ENCODE peak calls at places on chromosomes 3 and 15, in seven cellular contexts. P is K562, Q is HCT116, D is GM12878, N is SK-N-SH, X is H1, O is HepG2. F is an unnamed sample.

GRCh38 chr15:77753238-77753873 is 120.6 kb upstream of the LINGO1 start:
- DNase-seq in P (peak; percentile 57), Q (no peak), D (no peak), N (no peak), X (no peak), O (peak; percentile 4), F (peak; percentile 70)

GRCh38 chr15:69474291-69474690 is 21.7 kb downstream of the RPLP1 start:
- DNase-seq in P (no peak), Q (no peak), D (no peak), N (no peak), X (no peak), O (no peak), F (no peak)

GRCh38 chr15:61997786-61998185 is 62.5 kb downstream of the VPS13C start:
- DNase-seq in P (no peak), Q (no peak), D (no peak), N (no peak), X (no peak), O (no peak), F (peak; percentile 2)

GRCh38 chr3:128343287-128344045 is 123.2 kb downstream of the DNAJB8 start:
- DNase-seq in P (peak; percentile 80), Q (no peak), D (no peak), N (peak; percentile 63), X (no peak), O (peak; percentile 90), F (no peak)

GRCh38 chr3:10835406-10835805 is 19.4 kb downstream of the SLC6A11 start:
- DNase-seq in P (no peak), Q (no peak), D (no peak), N (no peak), X (no peak), O (peak; percentile 7), F (no peak)

GRCh38 chr15:32974691-32975090 is 219.8 kb downstream of the FMN1 start:
- DNase-seq in P (no peak), Q (no peak), D (no peak), N (no peak), X (no peak), O (no peak), F (no peak)

GRCh38 chr3:186694288-186695032 is 22.7 kb upstream of the KNG1 start:
- DNase-seq in P (no peak), Q (no peak), D (no peak), N (no peak), X (no peak), O (no peak), F (no peak)

GRCh38 chr3:160343132-160343531 is 55.9 kb downstream of the IFT80 start:
- DNase-seq in P (no peak), Q (no peak), D (no peak), N (peak; percentile 5), X (no peak), O (peak; percentile 16), F (no peak)

GRCh38 chr3:159593927-159594605 is 394.6 kb upstream of the IL12A start:
- DNase-seq in P (no peak), Q (no peak), D (no peak), N (peak; percentile 9), X (no peak), O (no peak), F (no peak)

DNA sequence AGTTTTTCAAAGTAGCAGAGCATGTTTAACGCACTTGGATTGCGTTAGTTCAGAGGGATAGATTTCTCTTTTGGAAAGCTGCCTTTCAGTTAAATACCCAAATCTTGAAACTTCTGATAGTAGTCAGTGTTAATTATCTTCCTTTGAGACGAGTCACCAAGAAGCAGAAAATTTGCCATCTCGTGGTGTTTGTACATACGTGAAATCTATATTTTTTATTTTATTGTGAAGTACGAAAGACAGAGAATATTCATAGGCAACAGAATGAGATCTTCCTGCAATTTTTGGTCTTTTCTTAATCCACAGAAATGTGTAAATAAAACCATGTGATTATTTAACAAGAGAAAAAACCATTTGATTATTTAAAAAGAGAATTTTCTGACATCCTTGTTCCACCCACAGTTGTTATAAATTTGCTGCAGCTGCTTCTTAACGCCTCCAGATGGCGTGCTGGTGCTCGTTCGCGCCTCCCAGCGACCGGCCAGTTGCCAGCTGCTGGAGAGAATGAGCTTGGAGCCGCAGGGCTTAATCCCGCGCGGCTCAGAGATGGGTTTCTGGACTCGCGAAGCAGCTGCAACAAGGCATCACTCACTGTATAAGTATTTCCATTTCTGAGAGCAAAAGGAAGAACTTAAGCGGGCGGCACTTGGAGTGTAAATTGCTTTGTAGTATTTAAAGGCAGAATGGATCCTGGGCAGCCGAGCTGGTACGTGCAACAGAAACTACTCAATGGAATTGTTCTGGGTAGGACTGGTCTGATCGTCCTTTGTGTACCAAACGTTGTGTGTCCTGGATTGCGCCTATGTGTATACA is 10.5 kb upstream of the SLITRK3 start:
- DNase-seq in P (peak; percentile 39), Q (peak; percentile 63), D (no peak), N (peak; percentile 68), X (no peak), O (peak; percentile 64), F (peak; percentile 91)
- TF ChIP-seq JUND in P (no peak), Q (no peak), D (no peak), N (no peak), X (no peak), O (no peak), F (no peak)

GRCh38 chr3:64896173-64896925 is 208.5 kb upstream of the ADAMTS9 start:
- DNase-seq in P (no peak), Q (no peak), D (no peak), N (no peak), X (no peak), O (no peak), F (no peak)
- TF ChIP-seq JUND in P (no peak), Q (no peak), D (no peak), N (no peak), X (no peak), O (no peak), F (no peak)

DNA sequence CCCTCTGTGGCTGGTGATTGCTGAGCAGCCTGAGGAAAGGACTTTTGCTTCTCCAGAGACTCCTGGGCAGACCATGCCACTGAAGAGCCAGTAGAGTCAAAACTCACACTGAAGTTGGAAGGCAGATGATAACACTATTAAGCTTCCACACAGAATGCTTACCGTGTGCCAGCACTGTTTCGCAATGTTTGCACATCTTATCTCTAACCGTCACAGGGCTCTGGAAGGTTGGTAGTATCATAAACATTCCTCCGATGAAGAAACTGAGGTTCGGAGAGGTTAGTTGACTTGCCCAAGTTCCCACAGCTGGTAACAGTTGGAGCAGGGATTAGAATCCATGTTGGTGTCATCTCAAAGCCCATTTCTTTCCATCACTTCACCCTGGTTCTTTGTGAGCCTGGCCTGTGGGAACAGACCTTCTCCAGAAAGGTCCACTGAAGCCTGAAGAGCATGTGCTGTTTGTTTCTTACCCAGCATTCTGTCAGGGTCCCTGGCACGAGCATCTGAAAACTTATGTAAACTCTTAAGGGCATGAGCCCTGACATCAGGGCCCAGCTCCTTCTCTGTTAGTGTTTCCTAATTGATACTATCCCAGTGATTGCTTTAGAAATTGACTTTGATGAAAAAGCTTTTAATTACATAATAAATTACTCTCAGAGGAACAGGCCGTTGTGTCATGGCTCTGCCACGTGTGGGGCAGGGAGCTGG is 77.0 kb upstream of the PRR23C start:
- DNase-seq in P (peak; percentile 33), Q (no peak), D (no peak), N (no peak), X (no peak), O (peak; percentile 67), F (no peak)
- TF ChIP-seq JUND in P (peak; percentile 54), Q (no peak), D (no peak), N (no peak), X (no peak), O (no peak), F (no peak)

GRCh38 chr3:51712963-51713362 is 6.1 kb downstream of the GRM2 start:
- DNase-seq in P (no peak), Q (no peak), D (no peak), N (no peak), X (no peak), O (no peak), F (no peak)

GRCh38 chr3:51710631-51711351 is 3.9 kb downstream of the GRM2 start:
- DNase-seq in P (no peak), Q (no peak), D (no peak), N (peak; percentile 47), X (no peak), O (no peak), F (no peak)

GRCh38 chr3:51712511-51712931 is 5.7 kb downstream of the GRM2 start:
- DNase-seq in P (no peak), Q (no peak), D (no peak), N (peak; percentile 15), X (no peak), O (no peak), F (no peak)

GRCh38 chr3:51712020-51712385 is 5.1 kb downstream of the GRM2 start:
- DNase-seq in P (no peak), Q (no peak), D (no peak), N (peak; percentile 10), X (no peak), O (no peak), F (no peak)

DNA sequence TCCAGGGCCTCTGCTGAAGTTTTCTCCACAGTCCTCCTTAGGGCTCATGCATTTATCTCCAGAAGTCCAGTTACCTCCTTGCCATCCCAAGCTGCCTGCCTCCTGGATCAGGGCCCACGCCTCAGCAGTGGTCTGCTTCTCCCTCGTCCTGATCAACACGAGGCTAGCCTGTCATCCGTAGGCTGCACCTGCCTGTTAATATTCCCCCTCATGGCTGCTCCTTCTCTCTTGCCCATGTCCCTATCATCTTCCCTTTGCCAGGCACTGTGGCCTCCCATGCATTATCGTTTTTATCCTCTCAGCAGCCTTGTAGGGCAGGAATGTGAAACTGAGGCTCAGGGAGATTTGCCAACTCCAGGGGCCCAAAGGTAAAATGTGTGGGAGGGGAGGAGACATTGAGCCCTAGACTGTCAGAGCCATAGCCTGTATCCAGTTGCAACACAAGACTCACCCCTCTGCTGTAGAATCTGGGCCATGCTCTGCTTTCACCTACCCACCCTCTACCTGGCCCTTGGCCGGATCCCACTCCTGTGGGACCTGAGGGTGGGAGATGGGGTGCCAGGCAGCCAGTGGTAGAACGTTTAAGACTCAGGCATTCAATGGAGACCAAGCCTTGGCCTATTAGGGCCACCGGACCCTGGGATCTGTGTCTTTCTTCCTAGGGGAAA is 4.6 kb downstream of the GRM2 start:
- DNase-seq in P (no peak), Q (no peak), D (no peak), N (peak; percentile 13), X (no peak), O (no peak), F (no peak)
- TF ChIP-seq JUND in P (no peak), Q (no peak), D (no peak), N (no peak), X (no peak), O (no peak), F (no peak)

F was measured in T47D.